ENCODE peak calls at places on chromosomes 2 and 18, in ten cellular contexts. A is lower lobe of right lung, Z is tibial nerve, I is HCT116, Q is astrocyte, N is psoas muscle, U is suprapubic skin, L is breast epithelium, D is endodermal cell, Y is neural progenitor cell. M is an unnamed sample.

GRCh38 chr2:68577183-68577582 is 66.2 kb upstream of the PROKR1 start:
- DNase-seq in N (no peak), D (no peak), A (no peak), U (no peak), I (no peak), Y (no peak), L (no peak), Z (no peak), Q (no peak), M (no peak)

GRCh38 chr2:164841719-164842623 is at the start of gene COBLL1:
- DNase-seq in Y (peak), I (peak), Q (peak), A (peak), D (peak), L (peak), Z (peak), N (peak), U (peak), M (peak)

GRCh38 chr2:156481295-156481694 is 45.1 kb downstream of the GPD2 start:
- DNase-seq in Z (no peak), Y (no peak), L (no peak), A (no peak), D (no peak), Q (peak), N (no peak), I (no peak), U (no peak), M (no peak)

GRCh38 chr18:78769502-78770113 is 210.0 kb upstream of the SALL3 start:
- DNase-seq in D (no peak), Q (no peak), I (no peak), L (peak), U (no peak), N (no peak), Z (no peak), A (no peak), Y (no peak), M (no peak)

GRCh38 chr2:8315766-8316165 is 366.1 kb upstream of the ID2 start:
- DNase-seq in U (peak), D (peak), Q (peak), N (no peak), I (peak), Z (no peak), Y (peak), A (no peak), L (peak), M (no peak)

GRCh38 chr2:196925768-196926561 is 542 bp downstream of the PGAP1 start:
- DNase-seq in Q (peak), N (peak), L (no peak), Y (peak), Z (no peak), A (peak), D (peak), I (no peak), U (peak), M (peak)

GRCh38 chr2:230578106-230578505 is 134.5 kb upstream of the CAB39 start:
- DNase-seq in Y (no peak), L (no peak), Z (no peak), N (no peak), A (no peak), U (no peak), Q (no peak), D (no peak), I (no peak), M (no peak)

GRCh38 chr2:39781697-39782096 is 2.6 kb upstream of the THUMPD2 start:
- DNase-seq in Z (no peak), L (no peak), D (no peak), U (no peak), I (no peak), Y (no peak), Q (no peak), N (no peak), A (no peak), M (no peak)

GRCh38 chr2:176085861-176086771 is 2.4 kb upstream of the EVX2 start:
- DNase-seq in Y (peak), U (no peak), Z (no peak), D (peak), I (peak), N (no peak), A (no peak), Q (no peak), L (no peak), M (peak)

GRCh38 chr2:110854355-110855081 is 122.1 kb downstream of the ACOXL start:
- DNase-seq in L (no peak), N (no peak), U (no peak), I (no peak), Z (no peak), D (peak), Q (no peak), Y (no peak), A (no peak), M (no peak)

GRCh38 chr2:72994282-72994990 is 77.1 kb downstream of the SFXN5 start:
- DNase-seq in I (no peak), A (no peak), Y (no peak), L (peak), U (peak), Q (no peak), N (no peak), D (peak), Z (no peak), M (no peak)

GRCh38 chr2:131673400-131674173 is 145.9 kb downstream of the CCDC74A start:
- DNase-seq in U (peak), D (peak), Y (peak), L (peak), I (peak), Z (peak), Q (no peak), N (peak), A (peak), M (peak)

DNA sequence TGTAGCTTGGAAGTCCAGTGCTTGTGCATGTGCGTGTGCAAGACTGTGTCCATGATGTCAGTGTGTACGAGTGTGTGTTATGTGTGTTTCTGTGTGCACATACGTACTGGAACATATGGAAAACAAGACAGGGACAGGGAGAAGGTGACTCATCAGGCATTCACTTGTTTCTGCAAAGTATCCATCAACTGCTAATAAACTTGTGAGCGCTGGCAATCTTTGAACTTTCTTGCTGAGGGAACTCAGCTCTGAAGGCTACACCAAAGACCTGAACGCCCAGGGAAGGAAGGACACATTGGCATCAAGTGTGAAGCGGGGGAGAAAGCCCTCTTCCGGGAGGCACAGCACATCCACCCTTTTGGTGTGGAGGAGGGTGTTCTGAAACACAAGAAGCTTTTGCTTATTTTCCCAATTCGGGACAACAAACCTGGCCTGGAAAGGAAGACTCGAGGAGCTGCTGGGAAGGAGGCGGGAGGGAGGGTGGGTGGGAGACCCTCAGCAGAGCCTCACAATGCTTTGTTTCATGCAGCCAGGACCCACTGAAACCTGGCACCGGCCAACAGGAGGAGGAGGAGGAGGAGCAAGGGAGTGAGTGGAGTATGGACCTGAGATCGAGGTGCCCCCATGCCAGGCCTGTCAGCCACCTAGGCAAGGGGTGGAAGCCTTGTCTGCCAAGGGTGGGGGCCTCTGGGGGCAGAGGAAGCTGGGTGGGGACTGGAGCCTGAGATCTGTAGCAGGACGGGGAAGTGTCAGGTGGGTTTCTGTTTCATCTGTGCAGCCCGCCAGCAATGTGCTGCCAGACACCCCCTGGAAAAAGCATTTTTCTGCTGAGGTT is 26.8 kb downstream of the SMAD7 start:
- DNase-seq in A (no peak), U (peak), Y (no peak), Z (no peak), D (peak), L (no peak), N (no peak), Q (peak), I (no peak), M (no peak)
- H3K27ac ChIP-seq in A (peak), U (peak), Y (no peak), Z (peak), D (no peak), L (peak), N (peak), Q (peak), I (peak), M (peak)

DNA sequence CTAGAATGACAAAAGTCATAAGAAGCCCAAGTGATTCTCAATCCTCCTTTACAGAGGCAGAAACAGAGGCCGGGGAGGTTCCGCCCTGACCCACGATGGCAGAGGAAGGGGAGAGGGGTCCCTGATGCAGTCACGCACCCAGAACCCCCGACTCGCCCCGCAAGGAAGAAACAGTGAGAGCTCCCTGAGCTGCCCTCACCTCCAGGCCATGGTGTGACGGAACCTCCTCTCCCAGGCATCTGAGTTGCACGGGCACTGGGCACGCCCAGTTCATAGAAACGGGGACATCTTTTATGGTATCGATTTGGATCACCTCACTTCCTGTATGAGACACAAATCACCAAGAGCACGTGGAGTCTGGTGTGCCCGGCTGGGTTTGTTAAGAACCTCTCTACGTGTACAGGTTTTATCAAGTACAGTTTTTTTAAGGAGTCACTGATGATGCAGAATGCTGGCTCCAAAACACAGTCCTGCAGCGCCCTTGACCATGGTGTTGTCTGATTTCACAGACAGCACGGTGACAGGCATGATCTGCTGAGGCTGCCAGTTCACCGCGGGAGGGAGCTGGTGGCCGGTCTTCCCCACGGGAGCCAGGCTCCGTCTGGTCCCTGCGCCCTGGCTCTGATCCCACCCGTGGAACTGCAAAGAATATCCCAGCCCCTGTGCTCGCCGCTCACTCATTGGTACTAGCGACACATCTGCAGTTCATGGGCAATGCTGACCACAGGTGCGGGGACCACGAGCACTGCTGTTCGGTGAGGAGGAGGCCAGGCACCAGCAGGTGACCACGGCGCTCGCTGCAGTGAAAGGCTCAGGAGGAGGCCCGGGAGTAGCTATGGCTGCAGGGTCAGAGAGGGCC is 35.6 kb downstream of the PXDN start:
- DNase-seq in Y (no peak), D (peak), U (no peak), A (no peak), I (no peak), L (no peak), Z (no peak), N (no peak), Q (no peak), M (peak)
- TF ChIP-seq CTCF in Y (no peak), D (no peak), U (no peak), A (no peak), I (no peak), L (no peak), Z (no peak), N (no peak), Q (no peak), M (no peak)

GRCh38 chr2:215912299-215912842 is 101.0 kb downstream of the MREG start:
- DNase-seq in A (no peak), L (no peak), Z (no peak), Y (no peak), U (no peak), I (no peak), D (no peak), Q (no peak), N (no peak), M (no peak)
- H3K4me3 ChIP-seq in A (no peak), L (no peak), Z (no peak), Y (no peak), U (no peak), I (no peak), D (no peak), Q (no peak), N (no peak), M (no peak)

GRCh38 chr18:76446746-76447267 is 48.2 kb downstream of the ZNF516 start:
- DNase-seq in D (no peak), N (no peak), Y (no peak), I (no peak), A (no peak), Z (no peak), L (no peak), U (no peak), Q (no peak), M (no peak)
- H3K27ac ChIP-seq in D (no peak), N (peak), Y (no peak), I (no peak), A (no peak), Z (peak), L (peak), U (peak), Q (no peak), M (peak)

DNA sequence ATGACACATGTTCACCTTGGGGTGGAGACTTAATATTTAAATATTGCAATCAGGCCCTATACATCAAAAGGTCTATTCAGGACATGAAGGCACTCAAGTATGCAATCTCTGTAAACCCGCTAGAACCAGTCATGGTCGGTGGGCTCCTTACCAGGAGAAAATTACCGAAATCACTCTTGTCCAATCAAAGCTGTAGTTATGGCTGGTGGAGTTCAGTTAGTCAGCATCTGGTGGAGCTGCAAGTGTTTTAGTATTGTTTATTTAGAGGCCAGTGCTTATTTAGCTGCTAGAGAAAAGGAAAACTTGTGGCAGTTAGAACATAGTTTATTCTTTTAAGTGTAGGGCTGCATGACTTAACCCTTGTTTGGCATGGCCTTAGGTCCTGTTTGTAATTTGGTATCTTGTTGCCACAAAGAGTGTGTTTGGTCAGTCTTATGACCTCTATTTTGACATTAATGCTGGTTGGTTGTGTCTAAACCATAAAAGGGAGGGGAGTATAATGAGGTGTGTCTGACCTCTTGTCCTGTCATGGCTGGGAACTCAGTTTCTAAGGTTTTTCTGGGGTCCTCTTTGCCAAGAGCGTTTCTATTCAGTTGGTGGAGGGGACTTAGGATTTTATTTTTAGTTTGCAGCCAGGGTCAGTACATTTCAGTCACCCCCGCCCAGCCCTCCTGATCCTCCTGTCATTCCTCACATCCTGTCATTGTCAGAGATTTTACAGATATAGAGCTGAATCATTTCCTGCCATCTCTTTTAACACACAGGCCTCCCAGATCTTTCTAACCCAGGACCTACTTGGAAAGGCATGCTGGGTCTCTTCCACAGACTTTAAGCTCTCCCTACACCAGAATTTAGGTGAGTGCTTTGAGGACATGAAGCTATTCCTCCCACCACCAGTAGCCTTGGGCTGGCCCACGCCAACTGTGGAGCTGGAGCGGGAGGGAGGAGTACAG is 108.1 kb downstream of the XRCC5 start:
- DNase-seq in U (no peak), I (no peak), Y (no peak), D (no peak), A (no peak), L (no peak), Q (peak), N (no peak), Z (no peak), M (no peak)
- TF ChIP-seq CTCF in U (no peak), I (no peak), Y (no peak), D (no peak), A (no peak), L (no peak), Q (no peak), N (no peak), Z (no peak), M (no peak)

M was measured in heart right ventricle.